ENCODE peak calls at places on chromosome 22, in ten cellular contexts. One of them, this sample, is unnamed.

GRCh38 chr22:29337631-29338284 is 22.3 kb upstream of the RASL10A start:
- DNase-seq in HepG2: no peak
- DNase-seq in K562: no peak
- DNase-seq in A549: no peak
- DNase-seq in WTC11: no peak
- DNase-seq in HCT116: no peak
- DNase-seq in H1: no peak
- DNase-seq in SK-N-SH: no peak
- DNase-seq in endothelial cell of umbilical vein: no peak
- DNase-seq in GM12878: no peak
- DNase-seq in this sample: no peak

GRCh38 chr22:37739611-37740049 is 42.8 kb downstream of the TRIOBP start:
- DNase-seq in HepG2: no peak
- DNase-seq in K562: no peak
- DNase-seq in A549: no peak
- DNase-seq in WTC11: no peak
- DNase-seq in HCT116: no peak
- DNase-seq in H1: no peak
- DNase-seq in SK-N-SH: no peak
- DNase-seq in endothelial cell of umbilical vein: no peak
- DNase-seq in GM12878: no peak
- DNase-seq in this sample: peak

GRCh38 chr22:48954781-48955311 is 872.8 kb downstream of the BRD1 start:
- DNase-seq in HepG2: no peak
- DNase-seq in K562: peak
- DNase-seq in A549: no peak
- DNase-seq in WTC11: no peak
- DNase-seq in HCT116: no peak
- DNase-seq in H1: no peak
- DNase-seq in SK-N-SH: no peak
- DNase-seq in endothelial cell of umbilical vein: no peak
- DNase-seq in GM12878: no peak
- DNase-seq in this sample: no peak

GRCh38 chr22:37632174-37633081 is 7.0 kb upstream of the SH3BP1 start:
- DNase-seq in HepG2: no peak
- DNase-seq in K562: peak
- DNase-seq in A549: no peak
- DNase-seq in WTC11: no peak
- DNase-seq in HCT116: no peak
- DNase-seq in H1: no peak
- DNase-seq in SK-N-SH: no peak
- DNase-seq in endothelial cell of umbilical vein: no peak
- DNase-seq in GM12878: no peak
- DNase-seq in this sample: no peak

GRCh38 chr22:46561435-46561905 is 24.1 kb upstream of the CELSR1 start:
- DNase-seq in HepG2: peak
- DNase-seq in K562: peak
- DNase-seq in A549: peak
- DNase-seq in WTC11: peak
- DNase-seq in HCT116: peak
- DNase-seq in H1: no peak
- DNase-seq in SK-N-SH: peak
- DNase-seq in endothelial cell of umbilical vein: no peak
- DNase-seq in GM12878: peak
- DNase-seq in this sample: peak

GRCh38 chr22:37174964-37175363 is 13.1 kb downstream of the C1QTNF6 start:
- DNase-seq in HepG2: no peak
- DNase-seq in K562: no peak
- DNase-seq in A549: no peak
- DNase-seq in WTC11: peak
- DNase-seq in HCT116: no peak
- DNase-seq in H1: no peak
- DNase-seq in SK-N-SH: peak
- DNase-seq in endothelial cell of umbilical vein: no peak
- DNase-seq in GM12878: no peak
- DNase-seq in this sample: no peak

GRCh38 chr22:47618180-47618579 is 855.7 kb downstream of the TBC1D22A start:
- DNase-seq in HepG2: no peak
- DNase-seq in K562: no peak
- DNase-seq in A549: no peak
- DNase-seq in WTC11: peak
- DNase-seq in HCT116: no peak
- DNase-seq in H1: no peak
- DNase-seq in SK-N-SH: no peak
- DNase-seq in endothelial cell of umbilical vein: no peak
- DNase-seq in GM12878: no peak
- DNase-seq in this sample: no peak

GRCh38 chr22:20553947-20554741 is 46.7 kb downstream of the MED15 start:
- DNase-seq in HepG2: no peak
- DNase-seq in K562: no peak
- DNase-seq in A549: no peak
- DNase-seq in WTC11: no peak
- DNase-seq in HCT116: no peak
- DNase-seq in H1: no peak
- DNase-seq in SK-N-SH: no peak
- DNase-seq in endothelial cell of umbilical vein: no peak
- DNase-seq in GM12878: no peak
- DNase-seq in this sample: no peak

GRCh38 chr22:31244943-31245451 is 32.9 kb downstream of the LIMK2 start:
- DNase-seq in HepG2: no peak
- DNase-seq in K562: no peak
- DNase-seq in A549: no peak
- DNase-seq in WTC11: no peak
- DNase-seq in HCT116: no peak
- DNase-seq in H1: no peak
- DNase-seq in SK-N-SH: no peak
- DNase-seq in endothelial cell of umbilical vein: no peak
- DNase-seq in GM12878: no peak
- DNase-seq in this sample: no peak
- TF ChIP-seq MAX in HepG2: no peak
- TF ChIP-seq MAX in K562: no peak
- TF ChIP-seq MAX in A549: no peak
- TF ChIP-seq MAX in WTC11: no peak
- TF ChIP-seq MAX in HCT116: no peak
- TF ChIP-seq MAX in H1: no peak
- TF ChIP-seq MAX in SK-N-SH: no peak
- TF ChIP-seq MAX in endothelial cell of umbilical vein: no peak
- TF ChIP-seq MAX in GM12878: no peak
- TF ChIP-seq MAX in this sample: no peak

GRCh38 chr22:25482091-25482760 is 82.2 kb upstream of the GRK3 start:
- DNase-seq in HepG2: no peak
- DNase-seq in K562: no peak
- DNase-seq in A549: no peak
- DNase-seq in WTC11: no peak
- DNase-seq in HCT116: no peak
- DNase-seq in H1: no peak
- DNase-seq in SK-N-SH: peak
- DNase-seq in endothelial cell of umbilical vein: no peak
- DNase-seq in GM12878: no peak
- DNase-seq in this sample: no peak

GRCh38 chr22:25478573-25478972 is 85.9 kb upstream of the GRK3 start:
- DNase-seq in HepG2: no peak
- DNase-seq in K562: no peak
- DNase-seq in A549: no peak
- DNase-seq in WTC11: no peak
- DNase-seq in HCT116: no peak
- DNase-seq in H1: no peak
- DNase-seq in SK-N-SH: no peak
- DNase-seq in endothelial cell of umbilical vein: no peak
- DNase-seq in GM12878: no peak
- DNase-seq in this sample: no peak

GRCh38 chr22:25475554-25476022 is 88.9 kb upstream of the GRK3 start:
- DNase-seq in HepG2: no peak
- DNase-seq in K562: no peak
- DNase-seq in A549: no peak
- DNase-seq in WTC11: no peak
- DNase-seq in HCT116: no peak
- DNase-seq in H1: no peak
- DNase-seq in SK-N-SH: peak
- DNase-seq in endothelial cell of umbilical vein: peak
- DNase-seq in GM12878: no peak
- DNase-seq in this sample: no peak

GRCh38 chr22:25477358-25477757 is 87.1 kb upstream of the GRK3 start:
- DNase-seq in HepG2: no peak
- DNase-seq in K562: no peak
- DNase-seq in A549: no peak
- DNase-seq in WTC11: no peak
- DNase-seq in HCT116: no peak
- DNase-seq in H1: no peak
- DNase-seq in SK-N-SH: no peak
- DNase-seq in endothelial cell of umbilical vein: no peak
- DNase-seq in GM12878: no peak
- DNase-seq in this sample: no peak

DNA sequence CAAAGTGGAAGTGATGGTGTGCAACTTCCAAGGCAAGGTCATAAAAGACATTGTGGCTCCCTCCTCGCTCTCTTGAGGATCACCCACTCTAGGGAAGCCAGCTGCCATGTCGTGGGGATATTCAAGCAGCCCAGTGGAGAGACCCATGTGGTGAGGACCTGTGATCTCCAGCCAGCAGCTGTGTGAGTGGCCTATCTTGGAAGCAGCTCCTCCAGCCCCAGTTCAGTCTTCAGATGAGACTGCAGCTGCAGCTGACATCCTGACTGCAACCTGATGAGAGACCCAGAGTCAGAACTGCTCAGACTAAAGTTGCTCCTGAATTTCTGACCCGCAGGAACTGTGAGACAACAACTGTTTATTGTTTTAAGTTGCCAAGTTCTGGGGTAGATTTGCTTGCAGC is 86.4 kb upstream of the GRK3 start:
- DNase-seq in HepG2: no peak
- DNase-seq in K562: no peak
- DNase-seq in A549: no peak
- DNase-seq in WTC11: no peak
- DNase-seq in HCT116: no peak
- DNase-seq in H1: no peak
- DNase-seq in SK-N-SH: no peak
- DNase-seq in endothelial cell of umbilical vein: no peak
- DNase-seq in GM12878: no peak
- DNase-seq in this sample: no peak
- TF ChIP-seq CTCF in HepG2: no peak
- TF ChIP-seq CTCF in K562: no peak
- TF ChIP-seq CTCF in A549: no peak
- TF ChIP-seq CTCF in WTC11: no peak
- TF ChIP-seq CTCF in HCT116: no peak
- TF ChIP-seq CTCF in H1: no peak
- TF ChIP-seq CTCF in SK-N-SH: no peak
- TF ChIP-seq CTCF in endothelial cell of umbilical vein: no peak
- TF ChIP-seq CTCF in GM12878: no peak
- TF ChIP-seq CTCF in this sample: no peak

GRCh38 chr22:44261861-44262595 is 50.7 kb downstream of the SHISAL1 start:
- DNase-seq in HepG2: no peak
- DNase-seq in K562: no peak
- DNase-seq in A549: no peak
- DNase-seq in WTC11: peak
- DNase-seq in HCT116: no peak
- DNase-seq in H1: no peak
- DNase-seq in SK-N-SH: peak
- DNase-seq in endothelial cell of umbilical vein: no peak
- DNase-seq in GM12878: no peak
- DNase-seq in this sample: no peak

GRCh38 chr22:44261164-44261860 is 51.4 kb downstream of the SHISAL1 start:
- DNase-seq in HepG2: no peak
- DNase-seq in K562: no peak
- DNase-seq in A549: no peak
- DNase-seq in WTC11: peak
- DNase-seq in HCT116: no peak
- DNase-seq in H1: no peak
- DNase-seq in SK-N-SH: no peak
- DNase-seq in endothelial cell of umbilical vein: no peak
- DNase-seq in GM12878: no peak
- DNase-seq in this sample: no peak

GRCh38 chr22:44263547-44263946 is 49.2 kb downstream of the SHISAL1 start:
- DNase-seq in HepG2: no peak
- DNase-seq in K562: no peak
- DNase-seq in A549: no peak
- DNase-seq in WTC11: peak
- DNase-seq in HCT116: no peak
- DNase-seq in H1: no peak
- DNase-seq in SK-N-SH: no peak
- DNase-seq in endothelial cell of umbilical vein: no peak
- DNase-seq in GM12878: no peak
- DNase-seq in this sample: no peak

GRCh38 chr22:44259366-44260215 is 53.2 kb downstream of the SHISAL1 start:
- DNase-seq in HepG2: no peak
- DNase-seq in K562: no peak
- DNase-seq in A549: no peak
- DNase-seq in WTC11: peak
- DNase-seq in HCT116: no peak
- DNase-seq in H1: no peak
- DNase-seq in SK-N-SH: no peak
- DNase-seq in endothelial cell of umbilical vein: no peak
- DNase-seq in GM12878: no peak
- DNase-seq in this sample: no peak

DNA sequence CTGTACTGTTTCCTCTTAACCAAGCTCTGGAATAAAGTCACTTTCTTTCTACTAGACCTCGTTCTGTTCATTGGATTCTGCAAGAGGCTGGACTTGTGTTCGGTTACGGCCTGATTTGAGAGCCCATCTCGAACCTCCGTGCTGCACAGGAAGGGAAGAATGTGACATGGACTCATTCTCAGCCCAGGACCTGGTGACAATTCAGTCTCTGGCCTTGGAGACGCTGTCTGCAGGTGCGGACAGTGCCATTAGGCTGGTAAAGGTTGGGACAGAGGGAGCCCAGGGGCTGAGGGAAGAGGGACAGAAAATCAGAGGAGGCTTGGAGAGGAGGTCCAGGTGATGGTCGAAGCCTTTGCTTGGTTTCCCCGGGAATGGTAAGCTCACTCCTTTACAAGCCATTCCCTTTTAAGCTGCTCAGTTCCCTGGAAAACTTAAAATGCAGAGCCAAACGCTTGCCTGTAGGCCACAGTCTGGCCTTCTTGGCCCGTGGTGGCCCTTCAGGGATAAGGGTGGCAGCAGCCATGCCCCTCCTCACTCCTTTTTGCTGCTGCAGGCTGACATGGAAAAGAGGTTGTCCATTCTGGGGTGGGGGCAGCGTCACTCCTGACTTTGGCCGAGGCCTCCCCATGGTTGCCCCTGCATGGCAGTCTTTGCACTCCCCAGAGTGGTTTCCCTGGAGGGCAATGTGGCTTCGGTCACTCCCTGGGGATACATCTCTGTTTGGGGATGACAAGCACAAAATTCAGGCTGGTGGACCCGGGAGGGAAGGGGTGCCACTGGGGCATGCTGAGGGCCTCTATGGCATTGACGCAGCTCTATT is 52.3 kb downstream of the SHISAL1 start:
- DNase-seq in HepG2: no peak
- DNase-seq in K562: no peak
- DNase-seq in A549: no peak
- DNase-seq in WTC11: peak
- DNase-seq in HCT116: no peak
- DNase-seq in H1: no peak
- DNase-seq in SK-N-SH: no peak
- DNase-seq in endothelial cell of umbilical vein: no peak
- DNase-seq in GM12878: no peak
- DNase-seq in this sample: no peak
- TF ChIP-seq MAX in HepG2: no peak
- TF ChIP-seq MAX in K562: no peak
- TF ChIP-seq MAX in A549: no peak
- TF ChIP-seq MAX in WTC11: no peak
- TF ChIP-seq MAX in HCT116: no peak
- TF ChIP-seq MAX in H1: no peak
- TF ChIP-seq MAX in SK-N-SH: no peak
- TF ChIP-seq MAX in endothelial cell of umbilical vein: no peak
- TF ChIP-seq MAX in GM12878: no peak
- TF ChIP-seq MAX in this sample: no peak

GRCh38 chr22:40156001-40156516 is 21.7 kb upstream of the TNRC6B start:
- DNase-seq in HepG2: peak
- DNase-seq in K562: peak
- DNase-seq in A549: peak
- DNase-seq in WTC11: peak
- DNase-seq in HCT116: peak
- DNase-seq in H1: peak
- DNase-seq in SK-N-SH: no peak
- DNase-seq in endothelial cell of umbilical vein: peak
- DNase-seq in GM12878: no peak
- DNase-seq in this sample: peak
- TF ChIP-seq CTCF in HepG2: peak
- TF ChIP-seq CTCF in K562: peak
- TF ChIP-seq CTCF in A549: no peak
- TF ChIP-seq CTCF in WTC11: no peak
- TF ChIP-seq CTCF in HCT116: peak
- TF ChIP-seq CTCF in H1: peak
- TF ChIP-seq CTCF in SK-N-SH: no peak
- TF ChIP-seq CTCF in endothelial cell of umbilical vein: no peak
- TF ChIP-seq CTCF in GM12878: no peak
- TF ChIP-seq CTCF in this sample: no peak

This sample was measured in NB4.